ENCODE peak calls at places on chromosomes 6 and 20, in nine cellular contexts. R, Z, J, W, F, T, D, U and G are unnamed samples.

GRCh38 chr20:17430515-17430914 is 100.7 kb downstream of the BFSP1 start:
- DNase-seq in R (no peak), Z (no peak), J (no peak), W (no peak), F (no peak), T (no peak), D (no peak), U (no peak), G (no peak)

GRCh38 chr6:161215876-161216615 is 57.8 kb downstream of the AGPAT4 start:
- DNase-seq in R (no peak), Z (no peak), J (no peak), W (no peak), F (no peak), T (no peak), D (no peak), U (no peak), G (peak; percentile 26)

GRCh38 chr6:35077006-35077712 is 64.0 kb downstream of the TCP11 start:
- DNase-seq in R (no peak), Z (no peak), J (no peak), W (no peak), F (no peak), T (no peak), D (peak; percentile 35), U (no peak), G (no peak)

GRCh38 chr6:166330612-166331011 is 11.7 kb downstream of the SFT2D1 start:
- DNase-seq in R (no peak), Z (peak; percentile 65), J (peak; percentile 58), W (no peak), F (peak; percentile 47), T (peak; percentile 54), D (no peak), U (peak; percentile 98), G (peak; percentile 42)

GRCh38 chr20:59933296-59933848 is at the start of gene SYCP2:
- DNase-seq in R (peak; percentile 47), Z (peak; percentile 43), J (peak; percentile 44), W (peak; percentile 39), F (peak; percentile 49), T (peak; percentile 56), D (peak; percentile 63), U (peak; percentile 92), G (peak; percentile 35)

GRCh38 chr6:17483391-17484016 is 90.1 kb downstream of the CAP2 start:
- DNase-seq in R (no peak), Z (no peak), J (no peak), W (no peak), F (no peak), T (no peak), D (no peak), U (no peak), G (no peak)

GRCh38 chr20:24702501-24703283 is 233.3 kb downstream of the SYNDIG1 start:
- DNase-seq in R (no peak), Z (no peak), J (no peak), W (no peak), F (no peak), T (no peak), D (no peak), U (no peak), G (no peak)

GRCh38 chr6:53410508-53411258 is 61.9 kb upstream of the ELOVL5 start:
- DNase-seq in R (peak; percentile 37), Z (peak; percentile 22), J (peak; percentile 58), W (peak; percentile 37), F (peak; percentile 55), T (no peak), D (no peak), U (peak; percentile 71), G (peak; percentile 51)

GRCh38 chr6:11231108-11231463 is 1.4 kb downstream of the NEDD9 start:
- DNase-seq in R (no peak), Z (no peak), J (no peak), W (no peak), F (no peak), T (no peak), D (no peak), U (no peak), G (no peak)

GRCh38 chr6:11232177-11232967 is at the start of gene NEDD9:
- DNase-seq in R (peak; percentile 98), Z (peak; percentile 100), J (peak; percentile 97), W (peak; percentile 95), F (peak; percentile 98), T (peak; percentile 90), D (peak; percentile 97), U (peak; percentile 96), G (peak; percentile 97)

GRCh38 chr6:11229267-11230043 is 3.0 kb downstream of the NEDD9 start:
- DNase-seq in R (no peak), Z (no peak), J (no peak), W (no peak), F (no peak), T (no peak), D (no peak), U (no peak), G (peak; percentile 46)

GRCh38 chr6:11231564-11232176 is 798 bp downstream of the NEDD9 start:
- DNase-seq in R (no peak), Z (no peak), J (no peak), W (peak; percentile 56), F (no peak), T (no peak), D (no peak), U (no peak), G (peak; percentile 60)

DNA sequence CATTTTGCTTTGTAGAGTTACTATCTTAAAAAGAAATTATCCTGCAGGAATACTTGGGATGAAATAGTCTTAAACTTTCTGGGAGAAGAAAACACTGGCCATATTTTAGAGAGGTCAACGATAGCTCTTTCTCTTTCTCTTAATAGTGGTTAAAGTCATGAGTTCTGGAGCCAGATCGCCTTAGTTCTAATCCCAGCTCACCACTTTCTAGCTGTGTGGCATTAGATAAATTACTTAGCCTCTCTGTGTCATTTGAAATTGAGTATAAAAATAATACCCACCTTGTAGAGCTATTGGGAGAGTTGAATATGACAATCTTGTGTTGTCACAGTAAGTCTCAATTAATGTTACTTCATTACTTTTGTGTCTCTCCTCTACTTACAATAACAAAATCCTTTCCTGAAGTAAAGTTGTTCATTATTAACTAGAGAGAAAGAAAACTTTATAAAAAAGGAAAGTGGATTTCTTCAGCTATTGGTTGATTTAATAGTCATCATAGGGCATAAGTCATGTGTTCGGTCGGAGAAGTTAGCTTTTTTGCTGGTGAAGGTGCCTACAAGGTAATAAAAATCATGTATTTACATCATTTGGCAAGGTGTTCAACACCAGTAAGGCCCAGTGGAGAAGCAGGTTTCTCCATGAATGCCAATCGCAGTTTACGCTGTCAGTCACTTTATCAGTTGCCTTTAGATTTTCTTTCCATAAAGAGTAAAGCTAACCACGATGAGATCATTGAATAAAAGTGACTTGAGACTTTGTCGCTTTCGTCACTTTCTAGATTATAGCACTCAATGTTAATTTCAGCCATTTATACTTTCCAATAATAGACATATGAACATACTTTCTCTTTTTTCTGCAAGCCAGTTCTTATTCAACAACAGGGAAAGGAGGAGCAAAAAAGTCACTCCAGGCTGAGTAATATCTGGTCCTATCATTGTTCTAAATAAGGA is 2.0 kb downstream of the NEDD9 start:
- DNase-seq in R (no peak), Z (peak; percentile 60), J (no peak), W (no peak), F (no peak), T (no peak), D (no peak), U (no peak), G (peak; percentile 44)
- H3K4me3 ChIP-seq in R (peak overlapping the region; percentile 69), Z (peak overlapping the region; percentile 56), J (peak overlapping the region; percentile 76), W (peak overlapping the region; percentile 85), F (peak overlapping the region; percentile 57), T (peak overlapping the region; percentile 51), D (peak overlapping the region; percentile 79), U (no peak overlapping the region), G (peak overlapping the region; percentile 79)

DNA sequence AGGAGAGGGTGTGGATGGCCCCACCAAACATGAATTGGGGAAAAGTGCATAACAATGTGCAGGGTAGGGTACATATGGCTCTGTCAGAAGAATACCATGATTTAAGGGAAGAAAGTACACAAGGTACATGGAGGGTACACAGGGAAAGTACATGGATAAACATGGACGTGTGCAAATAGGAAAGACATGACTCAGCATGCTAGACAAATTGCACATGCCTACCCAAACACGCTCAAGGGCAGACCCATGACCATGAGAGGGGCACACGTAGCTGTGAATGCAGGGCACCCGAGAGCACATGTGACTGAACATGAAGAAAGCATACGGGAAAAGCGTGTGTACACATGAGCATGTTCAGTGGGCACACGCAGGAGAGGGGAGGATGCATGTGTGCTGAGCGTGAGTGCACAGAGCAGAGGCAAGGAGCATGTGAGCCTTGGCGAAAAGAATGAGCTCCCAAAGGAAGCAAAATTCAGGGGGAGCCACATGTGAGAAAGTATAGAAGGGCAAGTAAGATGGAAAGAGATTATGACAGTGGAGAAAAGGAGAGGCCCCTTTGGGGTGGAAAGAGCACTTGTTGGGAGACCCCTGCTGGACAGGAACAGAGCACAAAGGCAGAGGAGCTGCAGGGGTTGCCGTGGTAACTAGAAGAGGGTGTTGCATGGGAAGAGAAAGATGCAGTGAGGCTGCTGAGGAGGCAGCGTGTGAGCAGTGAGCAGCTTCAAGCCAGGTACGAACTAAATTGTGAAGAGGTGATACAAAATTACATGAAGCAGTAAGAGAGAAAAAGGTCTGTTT is 17.8 kb downstream of the OR2H2 start:
- DNase-seq in R (no peak), Z (no peak), J (peak; percentile 22), W (no peak), F (peak; percentile 25), T (no peak), D (no peak), U (peak; percentile 76), G (peak; percentile 28)
- TF ChIP-seq CTCF in R (no peak), Z (no peak), J (peak; percentile 19), W (no peak), F (peak; percentile 28), T (no peak), D (no peak), U (peak; percentile 60), G (peak; percentile 32)

GRCh38 chr6:138161118-138161433 is 663 bp upstream of the ARFGEF3 start:
- DNase-seq in R (no peak), Z (no peak), J (no peak), W (no peak), F (no peak), T (no peak), D (no peak), U (no peak), G (no peak)

GRCh38 chr6:138162104-138162946 is 586 bp downstream of the ARFGEF3 start:
- DNase-seq in R (no peak), Z (peak; percentile 38), J (no peak), W (peak; percentile 14), F (no peak), T (no peak), D (peak; percentile 57), U (no peak), G (no peak)

GRCh38 chr6:138160329-138161117 is 1.2 kb upstream of the ARFGEF3 start:
- DNase-seq in R (no peak), Z (no peak), J (no peak), W (no peak), F (no peak), T (no peak), D (no peak), U (no peak), G (no peak)

GRCh38 chr6:138161434-138162103 is at the start of gene ARFGEF3:
- DNase-seq in R (peak; percentile 53), Z (peak; percentile 71), J (peak; percentile 12), W (peak; percentile 20), F (peak; percentile 13), T (peak; percentile 27), D (peak; percentile 69), U (peak; percentile 56), G (no peak)

DNA sequence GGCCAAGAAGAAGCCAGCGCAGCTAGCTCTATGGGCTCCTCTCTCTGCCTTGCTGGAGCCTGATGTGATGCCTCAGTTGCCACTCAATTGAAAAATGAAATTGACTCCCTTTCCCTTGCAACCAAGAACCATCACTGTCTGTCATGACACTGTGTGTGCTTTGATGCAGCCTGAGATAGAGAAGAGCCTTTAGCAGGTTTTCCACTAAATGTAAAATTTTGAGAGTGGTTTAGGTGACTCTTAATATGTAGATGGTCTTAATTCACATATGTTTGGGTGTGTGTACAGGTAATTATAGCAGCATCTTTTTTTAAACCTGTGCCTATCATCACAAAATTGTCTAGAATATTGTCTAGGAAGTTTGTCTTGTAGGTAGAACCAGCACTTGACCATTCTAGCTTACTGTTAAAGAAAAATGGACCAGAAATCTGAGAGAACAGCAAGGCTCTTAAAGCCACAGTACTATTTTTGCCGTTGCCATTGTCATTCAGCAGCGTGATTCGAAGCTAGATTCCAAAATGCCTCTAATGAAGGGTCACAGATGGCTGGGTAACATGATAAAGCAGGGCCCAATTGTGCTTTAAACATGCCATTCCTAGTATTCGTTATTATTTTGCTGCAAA is 1.3 kb downstream of the ARFGEF3 start:
- DNase-seq in R (no peak), Z (no peak), J (no peak), W (no peak), F (no peak), T (no peak), D (no peak), U (no peak), G (no peak)
- H3K4me3 ChIP-seq in R (peak overlapping the region; percentile 62), Z (peak overlapping the region; percentile 68), J (no peak overlapping the region), W (no peak overlapping the region), F (no peak overlapping the region), T (no peak overlapping the region), D (peak overlapping the region; percentile 65), U (no peak overlapping the region), G (no peak overlapping the region)

GRCh38 chr20:63706852-63707557 is 771 bp downstream of the ARFRP1 start:
- DNase-seq in R (peak; percentile 34), Z (peak; percentile 66), J (peak; percentile 43), W (peak; percentile 46), F (no peak), T (no peak), D (no peak), U (peak; percentile 65), G (peak; percentile 47)
- TF ChIP-seq CTCF in R (no peak), Z (no peak), J (peak; percentile 26), W (peak; percentile 15), F (peak; percentile 31), T (no peak), D (no peak), U (peak; percentile 88), G (peak; percentile 31)